ENCODE peak calls at places on chromosomes 2 and 18, in six cellular contexts. X is iris pigment epithelial cell; V is activated T-helper 1 cell treated with anti-CD3 and anti-CD28 coated beads, Interleukin-2, amount 50 U/mL, for 16 hours; S is M059J; N is stromal cell of bone marrow; L is RWPE1. P is an unnamed sample.

GRCh38 chr2:216681683-216682082 is 13.7 kb downstream of the IGFBP5 start:
- DNase-seq in X (no peak), V (no peak), S (no peak), N (no peak), L (no peak), P (no peak)

GRCh38 chr2:46776687-46777327 is 138.8 kb downstream of the MCFD2 start:
- DNase-seq in X (peak; percentile 79), V (no peak), S (peak; percentile 74), N (peak; percentile 73), L (peak; percentile 58), P (peak; percentile 55)

GRCh38 chr2:191598296-191598695 is 79.6 kb upstream of the NABP1 start:
- DNase-seq in X (no peak), V (no peak), S (no peak), N (no peak), L (no peak), P (no peak)

GRCh38 chr2:172012688-172013358 is 13.1 kb downstream of the METAP1D start:
- DNase-seq in X (no peak), V (no peak), S (peak; percentile 78), N (no peak), L (no peak), P (no peak)

GRCh38 chr2:227033471-227034148 is 130.4 kb downstream of the COL4A4 start:
- DNase-seq in X (peak; percentile 59), V (no peak), S (peak; percentile 43), N (peak; percentile 15), L (peak; percentile 23), P (peak; percentile 59)

GRCh38 chr18:24321071-24321470 is 76.6 kb downstream of the OSBPL1A start:
- DNase-seq in X (peak; percentile 56), V (no peak), S (no peak), N (no peak), L (no peak), P (no peak)

GRCh38 chr18:3340015-3340681 is 78.2 kb downstream of the MYL12B start:
- DNase-seq in X (peak; percentile 75), V (no peak), S (peak; percentile 93), N (no peak), L (no peak), P (no peak)

GRCh38 chr18:79604913-79605235 is 74.7 kb upstream of the CTDP1 start:
- DNase-seq in X (no peak), V (no peak), S (no peak), N (no peak), L (no peak), P (no peak)

GRCh38 chr2:19801367-19802087 is 100.3 kb downstream of the TTC32 start:
- DNase-seq in X (peak; percentile 97), V (no peak), S (peak; percentile 97), N (peak; percentile 92), L (peak; percentile 93), P (peak; percentile 47)

GRCh38 chr2:19881221-19881620 is 20.6 kb downstream of the TTC32 start:
- DNase-seq in X (no peak), V (no peak), S (no peak), N (no peak), L (no peak), P (no peak)

GRCh38 chr2:218005486-218005885 is 2.7 kb upstream of the TNS1 start:
- DNase-seq in X (no peak), V (no peak), S (peak; percentile 26), N (no peak), L (no peak), P (no peak)